ENCODE peak calls at places on chromosomes 7 and 10, in seven cellular contexts. O is suprapubic skin, Y is GM12878, Z is Panc1, U is esophagus muscularis mucosa, V is spleen, E is stomach. X is an unnamed sample.

GRCh38 chr10:132665946-132666732 is 119.8 kb downstream of the NKX6-2 start:
- DNase-seq in O (no peak), Y (no peak), Z (peak; percentile 97), U (no peak), V (peak; percentile 20), E (no peak), X (peak; percentile 15)

GRCh38 chr10:73797324-73798025 is 12.1 kb downstream of the ZSWIM8 start:
- DNase-seq in O (no peak), Y (no peak), Z (no peak), U (no peak), V (no peak), E (no peak), X (no peak)

GRCh38 chr7:138756591-138757222 is 41.1 kb upstream of the TMEM213 start:
- DNase-seq in O (no peak), Y (no peak), Z (no peak), U (no peak), V (no peak), E (no peak), X (no peak)

GRCh38 chr10:96390460-96390864 is 31.7 kb upstream of the OPALIN start:
- DNase-seq in O (no peak), Y (no peak), Z (no peak), U (no peak), V (no peak), E (peak; percentile 92), X (no peak)

GRCh38 chr10:96319754-96320514 is 15.7 kb downstream of the DNTT start:
- DNase-seq in O (no peak), Y (no peak), Z (no peak), U (no peak), V (no peak), E (no peak), X (no peak)

GRCh38 chr10:29874604-29875269 is 184.6 kb downstream of the JCAD start:
- DNase-seq in O (no peak), Y (no peak), Z (no peak), U (no peak), V (no peak), E (no peak), X (no peak)

GRCh38 chr10:88820990-88821389 is 18.5 kb downstream of the LIPM start:
- DNase-seq in O (no peak), Y (no peak), Z (no peak), U (no peak), V (no peak), E (no peak), X (no peak)

GRCh38 chr7:148883233-148884048 is 650 bp downstream of the EZH2 start:
- DNase-seq in O (peak; percentile 79), Y (no peak), Z (peak; percentile 4), U (no peak), V (peak; percentile 92), E (peak; percentile 34), X (no peak)

GRCh38 chr10:72598769-72599701 is 26.8 kb downstream of the MICU1 start:
- DNase-seq in O (no peak), Y (no peak), Z (no peak), U (no peak), V (no peak), E (no peak), X (no peak)

GRCh38 chr7:81629702-81630101 is 140.1 kb downstream of the HGF start:
- DNase-seq in O (no peak), Y (no peak), Z (no peak), U (no peak), V (no peak), E (no peak), X (no peak)

GRCh38 chr10:971613-972012 is 16.6 kb upstream of the GTPBP4 start:
- DNase-seq in O (no peak), Y (no peak), Z (no peak), U (no peak), V (no peak), E (peak; percentile 74), X (no peak)

GRCh38 chr7:1700086-1700485 is 30.0 kb downstream of the ELFN1 start:
- DNase-seq in O (no peak), Y (no peak), Z (no peak), U (no peak), V (no peak), E (no peak), X (no peak)

GRCh38 chr7:53541467-53541866 is 506.0 kb downstream of the POM121L12 start:
- DNase-seq in O (no peak), Y (no peak), Z (no peak), U (no peak), V (no peak), E (no peak), X (no peak)

GRCh38 chr10:31490858-31491504 is 172.0 kb downstream of the ZEB1 start:
- DNase-seq in O (no peak), Y (peak; percentile 28), Z (peak; percentile 10), U (no peak), V (no peak), E (no peak), X (no peak)

GRCh38 chr10:122112021-122112616 is 123.2 kb downstream of the TACC2 start:
- DNase-seq in O (no peak), Y (no peak), Z (no peak), U (no peak), V (no peak), E (no peak), X (no peak)

DNA sequence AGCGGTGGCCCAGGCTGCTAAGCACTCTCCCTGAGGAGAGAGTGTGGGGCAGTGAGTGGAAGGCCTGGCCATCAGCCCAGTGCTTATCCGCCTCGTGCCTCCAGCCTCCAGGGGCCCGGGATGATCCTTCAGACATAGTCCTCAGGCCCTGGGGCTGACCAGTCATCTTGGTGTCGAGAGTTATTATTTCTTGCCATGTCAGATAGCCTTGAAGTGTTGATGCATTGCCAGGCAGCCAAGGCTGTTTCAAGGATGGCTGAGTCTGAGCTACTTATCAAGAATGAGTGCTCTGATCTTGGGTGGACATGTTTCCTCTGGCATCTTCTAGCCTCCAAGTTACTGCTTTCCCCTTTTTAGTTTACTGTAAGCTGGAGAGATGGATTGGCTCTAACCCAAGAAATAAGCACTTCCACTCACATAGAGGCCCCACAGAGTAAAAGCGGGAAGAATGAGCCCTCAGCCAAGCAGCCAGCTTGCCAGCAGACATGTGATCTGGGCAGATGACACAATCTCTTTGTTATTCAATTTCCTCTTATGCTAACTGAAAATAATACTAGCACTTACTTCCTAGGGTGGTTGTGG is 136.5 kb upstream of the NAMPT start:
- DNase-seq in O (peak; percentile 91), Y (no peak), Z (no peak), U (no peak), V (peak; percentile 82), E (peak; percentile 43), X (peak; percentile 45)
- H3K27ac ChIP-seq in O (peak overlapping the region; percentile 14), Y (no peak overlapping the region), Z (no peak overlapping the region), U (peak overlapping the region; percentile 71), V (peak overlapping the region; percentile 89), E (peak overlapping the region; percentile 74), X (peak overlapping the region; percentile 80)

DNA sequence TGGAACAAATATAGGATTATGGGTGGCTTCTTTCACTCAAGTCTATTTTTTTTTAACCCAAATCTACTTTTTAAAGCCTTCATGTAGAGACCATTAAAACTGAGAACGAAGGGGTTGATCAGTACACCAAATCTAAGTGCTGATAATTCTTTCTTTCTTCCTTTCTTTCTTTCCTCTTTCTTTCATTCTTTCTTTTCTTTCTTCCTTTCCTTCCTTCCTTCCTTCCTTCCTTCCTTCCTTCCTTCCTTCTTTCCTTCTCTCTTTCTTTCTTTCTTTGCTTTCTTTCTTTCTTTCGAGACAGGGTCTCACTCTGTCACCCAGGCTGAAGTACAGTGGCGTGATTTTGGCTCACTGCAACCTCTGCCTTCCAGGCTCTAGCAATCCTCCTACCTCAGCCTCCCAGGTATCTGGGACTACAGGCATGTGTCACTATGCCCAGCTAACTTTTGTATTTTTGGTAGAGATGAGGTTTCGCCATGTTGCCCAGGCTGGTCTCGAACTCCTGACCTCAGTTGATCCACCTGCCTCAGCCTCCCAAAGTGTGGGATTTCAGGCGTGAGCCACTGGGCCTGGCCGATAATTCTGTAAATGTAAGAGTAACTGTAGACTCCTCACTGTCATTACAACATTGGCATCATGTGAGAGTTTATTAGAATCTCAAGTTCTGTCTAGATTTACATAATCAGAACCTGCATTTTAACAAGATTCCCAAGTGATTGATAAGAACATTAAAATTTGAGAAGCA is 236.4 kb downstream of the TFEC start:
- DNase-seq in O (no peak), Y (no peak), Z (no peak), U (no peak), V (no peak), E (no peak), X (no peak)
- H3K4me3 ChIP-seq in O (no peak overlapping the region), Y (no peak overlapping the region), Z (no peak overlapping the region), U (no peak overlapping the region), V (no peak overlapping the region), E (no peak overlapping the region), X (no peak overlapping the region)

GRCh38 chr7:74038194-74038961 is 10.4 kb downstream of the ELN start:
- DNase-seq in O (no peak), Y (no peak), Z (no peak), U (no peak), V (no peak), E (no peak), X (no peak)
- TF ChIP-seq POLR2AphosphoS5 in O (no peak), Y (no peak), Z (no peak), U (no peak), V (no peak), E (no peak), X (no peak)

DNA sequence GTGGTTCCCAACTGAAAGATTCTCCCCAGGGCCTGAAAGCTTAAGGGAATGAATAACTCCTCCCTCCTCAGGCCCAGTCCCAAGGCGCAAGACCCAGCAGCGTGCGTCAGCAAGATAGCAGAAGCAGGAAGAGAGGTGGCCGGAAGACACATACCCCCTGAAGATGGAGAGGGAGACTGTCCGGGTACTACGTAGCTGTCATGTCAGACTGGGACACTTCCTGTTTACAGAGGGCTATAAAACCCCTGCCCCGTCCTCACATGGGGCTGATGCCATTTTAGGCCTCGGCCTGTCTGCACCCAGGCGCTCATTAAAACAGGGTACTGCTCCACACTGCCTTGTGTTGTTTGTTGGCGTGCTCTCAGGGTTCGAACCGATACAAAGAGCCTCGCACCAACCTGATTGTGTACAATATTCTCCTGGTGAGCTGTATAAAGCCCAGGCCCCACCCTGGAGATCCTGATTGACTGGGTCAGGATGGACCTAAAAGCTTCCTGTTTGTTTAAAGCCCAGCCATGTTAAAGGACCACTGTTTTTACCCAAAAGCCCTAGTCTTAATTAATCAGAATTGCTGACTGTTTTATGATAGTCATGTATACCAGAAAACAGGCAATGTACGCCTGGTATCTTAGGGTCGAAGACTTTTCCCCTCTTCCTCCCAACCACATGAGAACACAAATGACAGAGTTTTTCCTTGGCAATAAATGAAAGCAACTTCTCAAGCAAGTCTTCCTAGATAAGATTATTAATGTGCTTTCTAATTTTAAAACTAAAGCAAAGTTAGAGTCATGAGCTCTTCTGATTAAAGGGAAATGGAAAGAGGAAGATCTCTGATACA is 251.5 kb downstream of the DOCK4 start:
- DNase-seq in O (no peak), Y (no peak), Z (no peak), U (no peak), V (no peak), E (no peak), X (no peak)
- H3K27ac ChIP-seq in O (no peak overlapping the region), Y (no peak overlapping the region), Z (no peak overlapping the region), U (no peak overlapping the region), V (no peak overlapping the region), E (no peak overlapping the region), X (no peak overlapping the region)

DNA sequence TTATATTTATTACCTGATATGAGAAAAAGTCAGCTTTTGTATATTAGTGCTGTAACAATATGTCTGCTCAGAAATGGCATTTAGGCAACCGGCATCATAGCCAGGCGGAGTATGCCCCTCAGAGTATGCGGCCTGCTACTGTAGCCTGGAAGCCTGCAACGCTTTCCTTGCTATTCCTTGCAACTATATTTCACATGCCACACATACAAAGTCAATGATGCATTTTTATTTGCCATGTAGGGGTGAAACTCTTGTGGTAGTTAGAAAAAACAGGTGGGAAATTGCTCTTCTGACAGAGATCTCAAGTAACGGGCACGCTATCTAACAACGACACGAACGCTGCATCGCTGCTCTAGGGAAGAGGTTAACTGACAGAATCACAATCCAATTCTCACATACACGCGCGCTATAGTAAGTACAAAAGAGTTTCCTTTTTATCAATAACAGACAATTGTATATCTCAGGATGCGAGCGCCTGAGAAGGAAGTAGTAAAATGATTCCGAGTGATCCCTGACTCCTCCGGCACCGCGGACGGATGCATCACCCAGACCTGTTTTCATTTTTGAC is 5.9 kb downstream of the EBF3 start:
- DNase-seq in O (no peak), Y (no peak), Z (no peak), U (no peak), V (no peak), E (no peak), X (no peak)
- H3K4me3 ChIP-seq in O (peak overlapping the region; percentile 71), Y (no peak overlapping the region), Z (no peak overlapping the region), U (peak overlapping the region; percentile 58), V (no peak overlapping the region), E (peak overlapping the region; percentile 41), X (no peak overlapping the region)

X was measured in HL-60.